ENCODE peak calls at places on chromosome 14, in four cellular contexts. B is tibial nerve, Q is gastrocnemius medialis, A is fibroblast of mammary gland. G is an unnamed sample.

GRCh38 chr14:103724116-103724515 is 8.5 kb downstream of the ZFYVE21 start:
- DNase-seq in Q (no peak), B (peak), A (peak), G (peak)

GRCh38 chr14:24260026-24260779 is 2.8 kb downstream of the TGM1 start:
- DNase-seq in A (no peak), B (no peak), Q (no peak), G (no peak)

GRCh38 chr14:24903337-24903736 is 146.6 kb downstream of the STXBP6 start:
- DNase-seq in Q (no peak), B (no peak), A (peak), G (peak)

GRCh38 chr14:59337151-59337611 is 128.0 kb downstream of the GPR135 start:
- DNase-seq in B (peak), A (peak), Q (peak), G (peak)

GRCh38 chr14:78142994-78143393 is 27.2 kb upstream of the NRXN3 start:
- DNase-seq in Q (no peak), A (peak), B (no peak), G (no peak)

GRCh38 chr14:75092698-75093097 is 23.3 kb downstream of the ZC2HC1C start:
- DNase-seq in B (no peak), A (no peak), Q (no peak), G (no peak)

GRCh38 chr14:51328089-51328941 is 88.3 kb downstream of the TMX1 start:
- DNase-seq in Q (no peak), B (no peak), A (peak), G (peak)

GRCh38 chr14:101719708-101720107 is 41.8 kb upstream of the PPP2R5C start:
- DNase-seq in A (no peak), Q (no peak), B (no peak), G (no peak)

GRCh38 chr14:37544407-37544806 is 50.6 kb downstream of the FOXA1 start:
- DNase-seq in A (no peak), Q (no peak), B (no peak), G (no peak)

GRCh38 chr14:56271988-56272387 is 153.8 kb downstream of the PELI2 start:
- DNase-seq in B (no peak), Q (no peak), A (peak), G (peak)

GRCh38 chr14:106347890-106348755 is 821.7 kb downstream of the TMEM121 start:
- DNase-seq in B (no peak), Q (no peak), A (no peak), G (no peak)

GRCh38 chr14:24673059-24673458 is 39.1 kb upstream of the GZMB start:
- DNase-seq in Q (no peak), B (no peak), A (no peak), G (no peak)

GRCh38 chr14:33922125-33922524 is 28.7 kb downstream of the EGLN3 start:
- DNase-seq in B (no peak), Q (no peak), A (no peak), G (peak)

GRCh38 chr14:58667900-58668299 is 30.1 kb downstream of the DACT1 start:
- DNase-seq in Q (no peak), B (no peak), A (no peak), G (no peak)

GRCh38 chr14:98957211-98958047 is 314.6 kb downstream of the BCL11B start:
- DNase-seq in Q (peak), A (peak), B (peak), G (peak)

GRCh38 chr14:103443106-103443505 is 57.9 kb downstream of the MARK3 start:
- DNase-seq in A (no peak), B (no peak), Q (no peak), G (no peak)

GRCh38 chr14:22871962-22872832 is 657 bp downstream of the LRP10 start:
- DNase-seq in A (peak), B (peak), Q (peak), G (peak)

GRCh38 chr14:24037658-24038037 is 14.2 kb upstream of the CARMIL3 start:
- DNase-seq in B (no peak), Q (peak), A (no peak), G (no peak)

GRCh38 chr14:28707814-28708213 is 58.8 kb upstream of the FOXG1 start:
- DNase-seq in A (peak), Q (no peak), B (no peak), G (peak)

GRCh38 chr14:70107309-70107708 is 81.4 kb downstream of the SLC8A3 start:
- DNase-seq in Q (no peak), A (no peak), B (no peak), G (no peak)